ENCODE peak calls at places on chromosomes 16 and 17, in five cellular contexts. Q, W, A, U and P are unnamed samples.

GRCh38 chr17:79796570-79797491 is at the start of gene CBX8:
- DNase-seq in A (peak), Q (peak), U (peak), W (peak), P (peak)

GRCh38 chr17:38728290-38728831 is 1.8 kb upstream of the CISD3 start:
- DNase-seq in W (no peak), U (peak), Q (no peak), A (no peak), P (peak)

GRCh38 chr17:15457723-15458094 is 9.7 kb downstream of the CDRT4 start:
- DNase-seq in A (no peak), Q (no peak), W (no peak), U (no peak), P (no peak)

GRCh38 chr17:7932949-7933348 is 943 bp downstream of the CNTROB start:
- DNase-seq in A (peak), W (peak), U (peak), Q (peak), P (peak)

GRCh38 chr17:29665480-29665807 is 42.7 kb upstream of the CORO6 start:
- DNase-seq in A (no peak), W (no peak), Q (no peak), U (no peak), P (no peak)

GRCh38 chr16:56932588-56933265 is 785 bp downstream of the HERPUD1 start:
- DNase-seq in W (peak), A (peak), U (peak), Q (peak), P (peak)

GRCh38 chr16:11668590-11669379 is 530 bp downstream of the SNN start:
- DNase-seq in W (no peak), U (no peak), A (peak), Q (peak), P (no peak)

GRCh38 chr16:87855852-87856715 is 13.2 kb downstream of the SLC7A5 start:
- DNase-seq in A (no peak), W (no peak), U (peak), Q (no peak), P (peak)

GRCh38 chr16:48146131-48146530 is 9.7 kb downstream of the ABCC12 start:
- DNase-seq in Q (no peak), W (no peak), A (no peak), U (no peak), P (no peak)

GRCh38 chr16:23408242-23409201 is 44.5 kb downstream of the COG7 start:
- DNase-seq in A (no peak), W (no peak), U (no peak), Q (no peak), P (no peak)

GRCh38 chr16:77869997-77870813 is 81.8 kb downstream of the VAT1L start:
- DNase-seq in U (no peak), Q (no peak), W (no peak), A (no peak), P (no peak)

GRCh38 chr17:3710951-3711383 is 12.7 kb upstream of the HASPIN start:
- DNase-seq in U (peak), Q (no peak), W (peak), A (no peak), P (no peak)

GRCh38 chr17:67281053-67281452 is 36.1 kb upstream of the HELZ start:
- DNase-seq in A (no peak), Q (no peak), U (no peak), W (no peak), P (no peak)

GRCh38 chr16:13961099-13961811 is 41.3 kb downstream of the ERCC4 start:
- DNase-seq in W (no peak), U (no peak), Q (no peak), A (no peak), P (peak)

GRCh38 chr16:69406780-69407331 is 17.6 kb upstream of the CYB5B start:
- DNase-seq in W (no peak), U (no peak), Q (no peak), A (no peak), P (peak)

GRCh38 chr16:85114909-85115567 is 2.8 kb upstream of the CIBAR2 start:
- DNase-seq in U (peak), Q (peak), W (peak), A (peak), P (peak)

GRCh38 chr16:67781548-67781921 is 24.8 kb downstream of the RANBP10 start:
- DNase-seq in W (peak), U (peak), Q (no peak), A (no peak), P (peak)

GRCh38 chr16:25922438-25922837 is 230.7 kb downstream of the HS3ST4 start:
- DNase-seq in U (no peak), W (no peak), Q (no peak), A (no peak), P (no peak)

GRCh38 chr17:44663095-44663494 is 6.8 kb downstream of the MEIOC start:
- DNase-seq in U (no peak), A (no peak), W (no peak), Q (no peak), P (no peak)

GRCh38 chr16:89562027-89562599 is 1.6 kb downstream of the RPL13 start:
- DNase-seq in Q (no peak), U (no peak), A (no peak), W (no peak), P (no peak)

GRCh38 chr16:54347961-54348360 is 61.4 kb upstream of the IRX3 start:
- DNase-seq in A (no peak), W (no peak), U (no peak), Q (no peak), P (no peak)

GRCh38 chr16:49592507-49593422 is 219.2 kb downstream of the C16orf78 start:
- DNase-seq in Q (peak), W (peak), A (peak), U (peak), P (peak)

GRCh38 chr16:49788505-49788904 is 67.4 kb downstream of the ZNF423 start:
- DNase-seq in Q (no peak), A (no peak), U (no peak), W (no peak), P (no peak)

GRCh38 chr17:10699861-10700260 is 2.5 kb downstream of the ADPRM start:
- DNase-seq in A (no peak), W (no peak), Q (no peak), U (peak), P (peak)

GRCh38 chr16:46836521-46837292 is 5.7 kb upstream of the C16orf87 start:
- DNase-seq in Q (no peak), U (no peak), A (no peak), W (no peak), P (no peak)

GRCh38 chr16:50960517-50961202 is 190.4 kb downstream of the SALL1 start:
- DNase-seq in U (no peak), W (no peak), A (no peak), Q (peak), P (no peak)

GRCh38 chr17:76356803-76357456 is 3.2 kb upstream of the PRPSAP1 start:
- DNase-seq in U (no peak), A (no peak), Q (no peak), W (no peak), P (no peak)

GRCh38 chr17:72594248-72594647 is 473.4 kb downstream of the SOX9 start:
- DNase-seq in A (no peak), U (no peak), W (no peak), Q (no peak), P (no peak)

GRCh38 chr16:1909661-1910231 is 8.5 kb downstream of the HS3ST6 start:
- DNase-seq in U (no peak), Q (no peak), W (no peak), A (no peak), P (no peak)

GRCh38 chr17:45851022-45851421 is 6.3 kb downstream of the SPPL2C start:
- DNase-seq in Q (no peak), A (no peak), U (no peak), W (no peak), P (no peak)

GRCh38 chr16:68711421-68712139 is 25.5 kb upstream of the CDH1 start:
- DNase-seq in Q (no peak), U (no peak), W (peak), A (peak), P (peak)